ENCODE peak calls at places on chromosome 14, in eight cellular contexts. I is A549, Q is adrenal gland, L is IMR-90, C is colonic mucosa, D is thoracic aorta, K is HepG2, R is mammary epithelial cell. F is an unnamed sample.
A peak's percentile ranks its signal among the peaks of the same experiment; 100 is the strongest.

GRCh38 chr14:59075503-59075902 is 113.0 kb upstream of the DAAM1 start:
- DNase-seq in I (no peak), Q (no peak), L (no peak), C (no peak), D (no peak), K (no peak), R (no peak), F (no peak)

GRCh38 chr14:22767323-22767589 is 768 bp downstream of the OXA1L start:
- DNase-seq in I (no peak), Q (no peak), L (no peak), C (no peak), D (no peak), K (no peak), R (no peak), F (no peak)

GRCh38 chr14:54253195-54253947 is 143.4 kb upstream of the CDKN3 start:
- DNase-seq in I (peak; percentile 33), Q (no peak), L (peak; percentile 89), C (no peak), D (peak; percentile 5), K (peak; percentile 30), R (peak; percentile 89), F (no peak)

GRCh38 chr14:87522575-87522974 is 470.4 kb downstream of the GALC start:
- DNase-seq in I (no peak), Q (no peak), L (no peak), C (no peak), D (no peak), K (no peak), R (peak; percentile 66), F (no peak)

GRCh38 chr14:51539571-51540037 is 112.1 kb upstream of the FRMD6 start:
- DNase-seq in I (peak; percentile 29), Q (no peak), L (peak; percentile 92), C (no peak), D (no peak), K (no peak), R (peak; percentile 99), F (no peak)

GRCh38 chr14:103008768-103009342 is 48.5 kb downstream of the CDC42BPB start:
- DNase-seq in I (no peak), Q (no peak), L (peak; percentile 72), C (no peak), D (no peak), K (no peak), R (no peak), F (no peak)

GRCh38 chr14:53126705-53127104 is 26.4 kb downstream of the DDHD1 start:
- DNase-seq in I (no peak), Q (no peak), L (no peak), C (no peak), D (no peak), K (no peak), R (no peak), F (no peak)

GRCh38 chr14:70987042-70987441 is 79.8 kb downstream of the PCNX1 start:
- DNase-seq in I (no peak), Q (no peak), L (peak; percentile 4), C (no peak), D (no peak), K (no peak), R (peak; percentile 8), F (no peak)

GRCh38 chr14:100524933-100525243 is 62.3 kb downstream of the BEGAIN start:
- DNase-seq in I (peak; percentile 41), Q (peak; percentile 36), L (peak; percentile 15), C (peak; percentile 30), D (no peak), K (no peak), R (no peak), F (no peak)

GRCh38 chr14:66965831-66966230 is 223.4 kb upstream of the GARIN2 start:
- DNase-seq in I (no peak), Q (no peak), L (peak; percentile 43), C (no peak), D (no peak), K (no peak), R (peak; percentile 23), F (no peak)

GRCh38 chr14:21016791-21017190 is 8.1 kb downstream of the NDRG2 start:
- DNase-seq in I (no peak), Q (no peak), L (no peak), C (no peak), D (no peak), K (no peak), R (no peak), F (no peak)

GRCh38 chr14:64812412-64812811 is 67.3 kb downstream of the SPTB start:
- DNase-seq in I (no peak), Q (no peak), L (no peak), C (peak; percentile 83), D (no peak), K (no peak), R (peak; percentile 61), F (no peak)

GRCh38 chr14:99821519-99822165 is 28.4 kb downstream of the EML1 start:
- DNase-seq in I (no peak), Q (no peak), L (peak; percentile 85), C (no peak), D (no peak), K (no peak), R (peak; percentile 80), F (no peak)

GRCh38 chr14:39374846-39375245 is 57.4 kb downstream of the FBXO33 start:
- DNase-seq in I (no peak), Q (no peak), L (peak; percentile 74), C (no peak), D (no peak), K (no peak), R (peak; percentile 10), F (no peak)

GRCh38 chr14:76776306-76777251 is 15.3 kb downstream of the VASH1 start:
- DNase-seq in I (no peak), Q (no peak), L (no peak), C (no peak), D (no peak), K (peak; percentile 29), R (no peak), F (no peak)

GRCh38 chr14:83172363-83172762 is 1638.7 kb upstream of the SEL1L start:
- DNase-seq in I (no peak), Q (no peak), L (peak; percentile 89), C (no peak), D (no peak), K (peak; percentile 13), R (no peak), F (no peak)

GRCh38 chr14:35932659-35933159 is 106.6 kb downstream of the BRMS1L start:
- DNase-seq in I (no peak), Q (no peak), L (no peak), C (no peak), D (no peak), K (no peak), R (no peak), F (no peak)

GRCh38 chr14:101315802-101316296 is 245.4 kb upstream of the DIO3 start:
- DNase-seq in I (no peak), Q (no peak), L (no peak), C (no peak), D (no peak), K (no peak), R (peak; percentile 6), F (no peak)

GRCh38 chr14:76780875-76781647 is 19.8 kb downstream of the VASH1 start:
- DNase-seq in I (no peak), Q (peak; percentile 68), L (peak; percentile 18), C (no peak), D (no peak), K (no peak), R (no peak), F (no peak)

GRCh38 chr14:96252323-96253052 is 3.5 kb upstream of the BDKRB1 start:
- DNase-seq in I (no peak), Q (no peak), L (no peak), C (no peak), D (no peak), K (no peak), R (no peak), F (no peak)

GRCh38 chr14:102095231-102095870 is 8.5 kb upstream of the HSP90AA1 start:
- DNase-seq in I (no peak), Q (no peak), L (peak; percentile 66), C (no peak), D (no peak), K (no peak), R (no peak), F (no peak)

GRCh38 chr14:104264495-104265265 is 126.3 kb downstream of the KIF26A start:
- DNase-seq in I (no peak), Q (peak; percentile 17), L (no peak), C (peak; percentile 28), D (no peak), K (no peak), R (no peak), F (no peak)

GRCh38 chr14:26191123-26191522 is 406.7 kb downstream of the NOVA1 start:
- DNase-seq in I (no peak), Q (no peak), L (no peak), C (no peak), D (no peak), K (no peak), R (no peak), F (no peak)

GRCh38 chr14:32764131-32764530 is 174.5 kb upstream of the NPAS3 start:
- DNase-seq in I (no peak), Q (no peak), L (no peak), C (no peak), D (no peak), K (no peak), R (no peak), F (no peak)

GRCh38 chr14:55533960-55534359 is 46.0 kb upstream of the KTN1 start:
- DNase-seq in I (no peak), Q (no peak), L (no peak), C (no peak), D (no peak), K (no peak), R (peak; percentile 64), F (no peak)

GRCh38 chr14:63283501-63284248 is 35.1 kb downstream of the GPHB5 start:
- DNase-seq in I (no peak), Q (no peak), L (no peak), C (no peak), D (no peak), K (no peak), R (no peak), F (no peak)
- H3K27ac ChIP-seq in I (no peak overlapping the region), Q (no peak overlapping the region), L (no peak overlapping the region), C (no peak overlapping the region), D (no peak overlapping the region), K (no peak overlapping the region), R (no peak overlapping the region), F (no peak overlapping the region)

DNA sequence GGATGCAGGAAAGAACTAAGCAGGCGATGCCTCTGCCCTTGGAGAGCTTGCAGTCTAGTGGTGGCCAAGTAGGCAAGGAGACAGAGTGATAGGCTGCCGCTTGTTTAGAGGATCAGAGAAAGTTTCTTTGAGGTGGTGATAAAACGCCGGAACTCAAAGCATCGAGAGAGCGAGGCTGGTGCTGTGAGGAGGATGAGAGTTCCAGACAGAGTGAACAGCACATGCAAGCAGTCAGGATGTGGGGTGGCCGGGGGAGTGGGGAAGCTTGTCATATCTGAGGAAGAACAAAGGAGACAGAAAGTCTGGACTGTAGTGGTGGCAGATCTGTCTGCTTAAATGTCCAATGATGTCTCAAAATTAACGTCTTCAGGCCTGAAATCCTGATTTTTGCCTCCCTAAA is 319.7 kb downstream of the SNAPC1 start:
- DNase-seq in I (no peak), Q (no peak), L (no peak), C (no peak), D (no peak), K (no peak), R (no peak), F (no peak)
- H3K4me1 ChIP-seq in I (no peaks in the 10 kb centered on the region), Q (no peaks in the 10 kb centered on the region), L (no peaks in the 10 kb centered on the region), C (no peaks in the 10 kb centered on the region), D (no peaks in the 10 kb centered on the region), K (no peaks in the 10 kb centered on the region), R (no peaks in the 10 kb centered on the region), F (no peaks in the 10 kb centered on the region)

GRCh38 chr14:98580131-98580678 is 691.8 kb downstream of the BCL11B start:
- DNase-seq in I (no peak), Q (no peak), L (no peak), C (no peak), D (no peak), K (no peak), R (peak; percentile 39), F (no peak)
- TF ChIP-seq CTCF in I (no peak), Q (no peak), L (no peak), C (no peak), D (no peak), K (no peak), R (no peak), F (no peak)

GRCh38 chr14:90517431-90517841 is 120.6 kb downstream of the CALM1 start:
- DNase-seq in I (no peak), Q (no peak), L (no peak), C (peak; percentile 61), D (no peak), K (peak; percentile 23), R (no peak), F (no peak)
- H3K27ac ChIP-seq in I (no peak overlapping the region), Q (no peak overlapping the region), L (no peak overlapping the region), C (no peak overlapping the region), D (no peak overlapping the region), K (no peak overlapping the region), R (no peak overlapping the region), F (no peak overlapping the region)

F was measured in esophagus squamous epithelium.